ENCODE peak calls at places on chromosomes 11 and 22, in nine cellular contexts. D is AG20443; Q is endothelial cell; A is stimulated activated CD4-positive, alpha-beta T cell treated with anti-CD3 and anti-CD28 coated beads, Interleukin-12 subunit alpha, Interleukin-12 subunit beta, amount 100 ng/mL, for 48 hours; Z is hippocampal formation; W is AG10803; L is NB4; V is NCI-H1930; J is activated CD4-positive, CD25-positive, alpha-beta regulatory T cell. B is an unnamed sample.

GRCh38 chr22:45429424-45429823 is 15.9 kb downstream of the RIBC2 start:
- DNase-seq in D (no peak), Q (no peak), A (no peak), Z (no peak), W (no peak), L (no peak), V (no peak), J (no peak), B (no peak)

GRCh38 chr11:61728940-61729219 is 23.6 kb upstream of the MYRF start:
- DNase-seq in D (peak; percentile 84), Q (no peak), A (no peak), Z (no peak), W (peak; percentile 52), L (peak; percentile 47), V (no peak), J (no peak), B (peak; percentile 24)

GRCh38 chr11:27934830-27935145 is 173.2 kb downstream of the KIF18A start:
- DNase-seq in D (peak; percentile 86), Q (no peak), A (no peak), Z (no peak), W (peak; percentile 97), L (no peak), V (no peak), J (no peak), B (no peak)

GRCh38 chr11:132531921-132532320 is 1000.4 kb downstream of the OPCML start:
- DNase-seq in D (no peak), Q (no peak), A (no peak), Z (no peak), W (peak; percentile 9), L (no peak), V (no peak), J (no peak), B (no peak)

GRCh38 chr11:122822241-122822640 is 16.1 kb upstream of the CRTAM start:
- DNase-seq in D (no peak), Q (no peak), A (no peak), Z (no peak), W (no peak), L (no peak), V (no peak), J (no peak), B (no peak)

GRCh38 chr11:120096326-120096725 is 41.6 kb downstream of the TRIM29 start:
- DNase-seq in D (no peak), Q (no peak), A (no peak), Z (no peak), W (no peak), L (no peak), V (no peak), J (no peak), B (no peak)

GRCh38 chr22:32325811-32326237 is 31.8 kb upstream of the RFPL3 start:
- DNase-seq in D (no peak), Q (no peak), A (no peak), Z (no peak), W (no peak), L (no peak), V (no peak), J (no peak), B (no peak)

GRCh38 chr22:43275545-43275981 is 67.6 kb downstream of the SCUBE1 start:
- DNase-seq in D (no peak), Q (peak; percentile 62), A (no peak), Z (no peak), W (no peak), L (peak; percentile 91), V (no peak), J (no peak), B (peak; percentile 85)

GRCh38 chr22:29062286-29062949 is 787 bp upstream of the C22orf31 start:
- DNase-seq in D (no peak), Q (no peak), A (no peak), Z (no peak), W (no peak), L (no peak), V (no peak), J (no peak), B (no peak)

GRCh38 chr11:76135491-76135890 is 70.8 kb downstream of the WNT11 start:
- DNase-seq in D (peak; percentile 58), Q (no peak), A (no peak), Z (no peak), W (peak; percentile 69), L (no peak), V (no peak), J (no peak), B (no peak)

GRCh38 chr22:45878051-45878764 is 98.8 kb downstream of the WNT7B start:
- DNase-seq in D (no peak), Q (no peak), A (no peak), Z (no peak), W (no peak), L (peak; percentile 17), V (no peak), J (no peak), B (no peak)

GRCh38 chr11:70640408-70640807 is 242.1 kb downstream of the CTTN start:
- DNase-seq in D (no peak), Q (no peak), A (no peak), Z (no peak), W (no peak), L (no peak), V (no peak), J (no peak), B (no peak)

GRCh38 chr11:83007477-83007876 is 64.2 kb downstream of the RAB30 start:
- DNase-seq in D (no peak), Q (no peak), A (no peak), Z (no peak), W (no peak), L (no peak), V (peak; percentile 24), J (no peak), B (no peak)

GRCh38 chr11:77874206-77874605 is 53.3 kb downstream of the AAMDC start:
- DNase-seq in D (no peak), Q (no peak), A (no peak), Z (no peak), W (no peak), L (no peak), V (no peak), J (no peak), B (no peak)

GRCh38 chr11:73314121-73314948 is 6.3 kb downstream of the ARHGEF17 start:
- DNase-seq in D (no peak), Q (no peak), A (no peak), Z (peak; percentile 67), W (peak; percentile 50), L (peak; percentile 69), V (no peak), J (no peak), B (no peak)

GRCh38 chr11:1670928-1671371 is 26.0 kb upstream of the KRTAP5-6 start:
- DNase-seq in D (peak; percentile 14), Q (no peak), A (no peak), Z (no peak), W (no peak), L (no peak), V (no peak), J (no peak), B (no peak)

GRCh38 chr11:46120711-46121327 is 435 bp downstream of the PHF21A start:
- DNase-seq in D (peak; percentile 46), Q (peak; percentile 47), A (peak; percentile 8), Z (no peak), W (peak; percentile 86), L (peak; percentile 77), V (peak; percentile 61), J (no peak), B (no peak)

GRCh38 chr11:18490736-18491485 is 35.3 kb downstream of the LDHAL6A start:
- DNase-seq in D (no peak), Q (no peak), A (no peak), Z (peak; percentile 7), W (no peak), L (no peak), V (no peak), J (no peak), B (no peak)

GRCh38 chr11:78291754-78292108 is 103.0 kb downstream of the USP35 start:
- DNase-seq in D (no peak), Q (no peak), A (no peak), Z (no peak), W (no peak), L (no peak), V (no peak), J (no peak), B (no peak)

GRCh38 chr11:13033760-13034533 is 24.8 kb downstream of the RASSF10 start:
- DNase-seq in D (no peak), Q (no peak), A (no peak), Z (no peak), W (no peak), L (no peak), V (peak; percentile 17), J (no peak), B (no peak)

GRCh38 chr11:66311470-66311964 is 5.3 kb downstream of the CD248 start:
- DNase-seq in D (no peak), Q (no peak), A (no peak), Z (no peak), W (no peak), L (no peak), V (no peak), J (no peak), B (no peak)